ENCODE peak calls at places on chromosome 4, in ten cellular contexts. O, V, J, R, E, M, P, K, A and W are unnamed samples.

GRCh38 chr4:44447563-44448504 is 775 bp downstream of the KCTD8 start:
- DNase-seq in O (peak; percentile 20), V (no peak), J (peak; percentile 47), R (no peak), E (no peak), M (peak; percentile 2), P (peak; percentile 39), K (peak; percentile 71), A (peak; percentile 4), W (no peak)

GRCh38 chr4:6819295-6819694 is 36.8 kb downstream of the KIAA0232 start:
- DNase-seq in O (no peak), V (no peak), J (no peak), R (no peak), E (peak; percentile 50), M (no peak), P (no peak), K (no peak), A (no peak), W (no peak)

GRCh38 chr4:2535386-2536192 is 858 bp upstream of the FAM193A start:
- DNase-seq in O (peak; percentile 42), V (no peak), J (peak; percentile 62), R (peak; percentile 45), E (peak; percentile 92), M (peak; percentile 51), P (peak; percentile 50), K (peak; percentile 63), A (peak; percentile 37), W (peak; percentile 39)

GRCh38 chr4:113645771-113646455 is 115.6 kb downstream of the CAMK2D start:
- DNase-seq in O (no peak), V (no peak), J (no peak), R (no peak), E (no peak), M (no peak), P (no peak), K (no peak), A (peak; percentile 50), W (no peak)

GRCh38 chr4:173088144-173088543 is 80.5 kb upstream of the GALNT7 start:
- DNase-seq in O (no peak), V (no peak), J (no peak), R (no peak), E (no peak), M (no peak), P (no peak), K (no peak), A (no peak), W (no peak)

GRCh38 chr4:6560416-6561172 is 14.4 kb upstream of the MAN2B2 start:
- DNase-seq in O (no peak), V (no peak), J (no peak), R (no peak), E (no peak), M (no peak), P (no peak), K (no peak), A (peak; percentile 73), W (no peak)

GRCh38 chr4:22485751-22486150 is 30.1 kb downstream of the ADGRA3 start:
- DNase-seq in O (no peak), V (peak; percentile 1), J (no peak), R (no peak), E (no peak), M (no peak), P (no peak), K (no peak), A (peak; percentile 75), W (no peak)

GRCh38 chr4:109429545-109429944 is 4.1 kb upstream of the SEC24B start:
- DNase-seq in O (no peak), V (no peak), J (no peak), R (no peak), E (no peak), M (no peak), P (no peak), K (no peak), A (no peak), W (no peak)

GRCh38 chr4:7663075-7663541 is 228.4 kb upstream of the PSAPL1 start:
- DNase-seq in O (no peak), V (no peak), J (no peak), R (no peak), E (no peak), M (no peak), P (no peak), K (no peak), A (no peak), W (no peak)

GRCh38 chr4:171279131-171279530 is 534.1 kb upstream of the GALNTL6 start:
- DNase-seq in O (no peak), V (no peak), J (no peak), R (no peak), E (no peak), M (no peak), P (no peak), K (no peak), A (no peak), W (no peak)

GRCh38 chr4:184415071-184415470 is 59.3 kb downstream of the IRF2 start:
- DNase-seq in O (no peak), V (no peak), J (no peak), R (no peak), E (no peak), M (no peak), P (no peak), K (no peak), A (no peak), W (no peak)

GRCh38 chr4:986949-987688 is at the start of gene IDUA:
- DNase-seq in O (peak; percentile 71), V (peak; percentile 37), J (peak; percentile 84), R (peak; percentile 84), E (peak; percentile 79), M (peak; percentile 88), P (peak; percentile 86), K (peak; percentile 89), A (peak; percentile 67), W (peak; percentile 78)

GRCh38 chr4:4425119-4425690 is 38.3 kb downstream of the NSG1 start:
- DNase-seq in O (no peak), V (no peak), J (no peak), R (no peak), E (no peak), M (no peak), P (no peak), K (no peak), A (peak; percentile 6), W (no peak)

GRCh38 chr4:8761824-8762205 is 109.8 kb downstream of the HMX1 start:
- DNase-seq in O (peak; percentile 7), V (no peak), J (no peak), R (no peak), E (no peak), M (no peak), P (no peak), K (no peak), A (no peak), W (no peak)

GRCh38 chr4:124459196-124459921 is 253.2 kb downstream of the ANKRD50 start:
- DNase-seq in O (no peak), V (no peak), J (no peak), R (no peak), E (no peak), M (no peak), P (no peak), K (no peak), A (no peak), W (no peak)

GRCh38 chr4:95178938-95179337 is 369.8 kb downstream of the UNC5C start:
- DNase-seq in O (no peak), V (no peak), J (no peak), R (no peak), E (no peak), M (no peak), P (no peak), K (no peak), A (peak; percentile 24), W (no peak)

GRCh38 chr4:183291070-183291469 is 29.0 kb downstream of the CLDN22 start:
- DNase-seq in O (no peak), V (no peak), J (no peak), R (no peak), E (no peak), M (no peak), P (no peak), K (no peak), A (no peak), W (no peak)

GRCh38 chr4:106273831-106274230 is 42.2 kb downstream of the TBCK start:
- DNase-seq in O (no peak), V (no peak), J (no peak), R (no peak), E (no peak), M (no peak), P (no peak), K (no peak), A (peak; percentile 16), W (no peak)

GRCh38 chr4:26899991-26900390 is 39.4 kb downstream of the STIM2 start:
- DNase-seq in O (no peak), V (no peak), J (peak; percentile 8), R (no peak), E (no peak), M (no peak), P (no peak), K (no peak), A (peak; percentile 24), W (no peak)

GRCh38 chr4:2933566-2934076 is 29.6 kb downstream of the NOP14 start:
- DNase-seq in O (peak; percentile 31), V (no peak), J (no peak), R (no peak), E (no peak), M (no peak), P (no peak), K (no peak), A (no peak), W (no peak)

GRCh38 chr4:8320386-8320750 is 50.8 kb downstream of the HTRA3 start:
- DNase-seq in O (no peak), V (no peak), J (no peak), R (no peak), E (peak; percentile 34), M (no peak), P (peak; percentile 14), K (no peak), A (peak; percentile 35), W (no peak)

GRCh38 chr4:99811850-99812249 is 4.8 kb upstream of the DAPP1 start:
- DNase-seq in O (no peak), V (peak; percentile 32), J (peak; percentile 28), R (no peak), E (peak; percentile 81), M (peak; percentile 10), P (no peak), K (no peak), A (peak; percentile 51), W (peak; percentile 19)

GRCh38 chr4:138507527-138507926 is 265.4 kb upstream of the SLC7A11 start:
- DNase-seq in O (no peak), V (no peak), J (no peak), R (no peak), E (no peak), M (no peak), P (no peak), K (no peak), A (peak; percentile 93), W (no peak)

GRCh38 chr4:113101669-113102068 is 52.2 kb downstream of the ANK2 start:
- DNase-seq in O (no peak), V (no peak), J (no peak), R (no peak), E (no peak), M (no peak), P (no peak), K (no peak), A (peak; percentile 3), W (no peak)

GRCh38 chr4:70559924-70560323 is 32.1 kb upstream of the AMBN start:
- DNase-seq in O (no peak), V (no peak), J (no peak), R (no peak), E (no peak), M (no peak), P (no peak), K (no peak), A (peak; percentile 17), W (no peak)

GRCh38 chr4:123505457-123506310 is 109.1 kb downstream of the SPRY1 start:
- DNase-seq in O (peak; percentile 43), V (no peak), J (peak; percentile 80), R (no peak), E (no peak), M (peak; percentile 5), P (peak; percentile 67), K (peak; percentile 76), A (peak; percentile 66), W (no peak)

GRCh38 chr4:165472943-165473676 is 94.3 kb downstream of the CPE start:
- DNase-seq in O (no peak), V (no peak), J (no peak), R (no peak), E (peak; percentile 18), M (no peak), P (no peak), K (no peak), A (no peak), W (no peak)

GRCh38 chr4:83772680-83773079 is 236.8 kb downstream of the GPAT3 start:
- DNase-seq in O (no peak), V (no peak), J (no peak), R (no peak), E (no peak), M (no peak), P (no peak), K (no peak), A (no peak), W (no peak)